ENCODE peak calls at places on chromosome 12, in four cellular contexts. V, U, J and Q are unnamed samples.

GRCh38 chr12:42299392-42300308 is 26.2 kb downstream of the ZCRB1 start:
- DNase-seq in U (no peak), V (no peak), J (peak), Q (peak)

GRCh38 chr12:90801776-90802175 is 153.2 kb downstream of the CCER1 start:
- DNase-seq in U (no peak), V (no peak), J (no peak), Q (no peak)

GRCh38 chr12:11730299-11731041 is 81.0 kb downstream of the ETV6 start:
- DNase-seq in J (no peak), V (no peak), U (no peak), Q (peak)

GRCh38 chr12:77847665-77848431 is 17.2 kb downstream of the NAV3 start:
- DNase-seq in U (no peak), V (no peak), J (no peak), Q (peak)

GRCh38 chr12:96487214-96487613 is 2.2 kb upstream of the CFAP54 start:
- DNase-seq in U (no peak), J (no peak), V (no peak), Q (no peak)

GRCh38 chr12:102755271-102755670 is 161.8 kb downstream of the PAH start:
- DNase-seq in V (no peak), U (no peak), J (no peak), Q (no peak)

GRCh38 chr12:120242275-120242799 is 23.2 kb downstream of the PXN start:
- DNase-seq in V (no peak), U (no peak), J (peak), Q (no peak)

GRCh38 chr12:17076335-17076734 is 470.4 kb upstream of the LMO3 start:
- DNase-seq in V (no peak), J (no peak), U (peak), Q (no peak)

GRCh38 chr12:77239617-77240016 is 174.2 kb upstream of the E2F7 start:
- DNase-seq in U (no peak), V (no peak), J (no peak), Q (no peak)

GRCh38 chr12:95557625-95558024 is 6.3 kb upstream of the USP44 start:
- DNase-seq in U (no peak), J (no peak), V (no peak), Q (no peak)

GRCh38 chr12:100753837-100754236 is 40.7 kb upstream of the ANO4 start:
- DNase-seq in J (no peak), V (no peak), U (no peak), Q (no peak)

GRCh38 chr12:25162866-25163265 is 32.1 kb downstream of the DNAI7 start:
- DNase-seq in U (no peak), V (no peak), J (no peak), Q (no peak)

GRCh38 chr12:47837190-47838171 is 17.8 kb upstream of the HDAC7 start:
- DNase-seq in U (peak), V (peak), J (peak), Q (peak)

GRCh38 chr12:52604859-52605258 is 3.6 kb upstream of the KRT72 start:
- DNase-seq in J (peak), V (no peak), U (no peak), Q (no peak)

GRCh38 chr12:124901003-124901402 is 13.4 kb downstream of the UBC start:
- DNase-seq in V (no peak), J (no peak), U (no peak), Q (no peak)
- TF ChIP-seq ETV6 in V (no peak), J (no peak), U (no peak), Q (no peak)

GRCh38 chr12:40351976-40352375 is 127.2 kb downstream of the LRRK2 start:
- DNase-seq in J (no peak), U (no peak), V (no peak), Q (no peak)
- TF ChIP-seq ETV6 in J (no peak), U (no peak), V (no peak), Q (no peak)

DNA sequence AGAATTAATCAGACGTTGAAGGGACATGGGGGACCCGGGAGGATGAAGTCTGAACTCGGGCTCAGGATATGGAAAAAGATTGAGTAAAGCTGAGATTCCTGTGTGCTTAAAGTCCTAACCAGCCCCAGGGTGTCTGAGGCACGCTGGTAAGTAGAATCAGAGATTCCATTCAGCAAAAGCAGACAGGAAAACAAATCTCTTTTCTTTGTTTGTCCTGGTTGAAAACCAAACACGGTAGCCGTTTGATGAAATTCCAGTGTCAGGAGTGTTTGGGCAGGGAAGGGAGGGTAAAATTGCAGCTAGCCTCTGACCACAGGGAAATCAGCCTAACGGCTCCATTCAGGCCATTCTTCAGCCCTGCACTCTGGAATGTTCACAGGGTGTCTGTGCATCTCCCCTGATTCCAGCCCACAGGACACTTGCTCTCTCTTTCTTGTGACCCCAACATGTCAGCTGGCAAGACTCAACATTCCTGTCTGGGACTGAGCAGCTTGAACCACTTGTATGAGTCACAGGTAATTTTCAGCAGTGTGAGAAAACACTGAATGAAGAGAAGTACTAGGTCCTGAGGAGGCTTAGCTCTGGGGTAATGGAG is 31.0 kb downstream of the NINJ2 start:
- DNase-seq in U (peak), J (no peak), V (peak), Q (no peak)
- TF ChIP-seq ETV6 in U (no peak), J (no peak), V (no peak), Q (no peak)

DNA sequence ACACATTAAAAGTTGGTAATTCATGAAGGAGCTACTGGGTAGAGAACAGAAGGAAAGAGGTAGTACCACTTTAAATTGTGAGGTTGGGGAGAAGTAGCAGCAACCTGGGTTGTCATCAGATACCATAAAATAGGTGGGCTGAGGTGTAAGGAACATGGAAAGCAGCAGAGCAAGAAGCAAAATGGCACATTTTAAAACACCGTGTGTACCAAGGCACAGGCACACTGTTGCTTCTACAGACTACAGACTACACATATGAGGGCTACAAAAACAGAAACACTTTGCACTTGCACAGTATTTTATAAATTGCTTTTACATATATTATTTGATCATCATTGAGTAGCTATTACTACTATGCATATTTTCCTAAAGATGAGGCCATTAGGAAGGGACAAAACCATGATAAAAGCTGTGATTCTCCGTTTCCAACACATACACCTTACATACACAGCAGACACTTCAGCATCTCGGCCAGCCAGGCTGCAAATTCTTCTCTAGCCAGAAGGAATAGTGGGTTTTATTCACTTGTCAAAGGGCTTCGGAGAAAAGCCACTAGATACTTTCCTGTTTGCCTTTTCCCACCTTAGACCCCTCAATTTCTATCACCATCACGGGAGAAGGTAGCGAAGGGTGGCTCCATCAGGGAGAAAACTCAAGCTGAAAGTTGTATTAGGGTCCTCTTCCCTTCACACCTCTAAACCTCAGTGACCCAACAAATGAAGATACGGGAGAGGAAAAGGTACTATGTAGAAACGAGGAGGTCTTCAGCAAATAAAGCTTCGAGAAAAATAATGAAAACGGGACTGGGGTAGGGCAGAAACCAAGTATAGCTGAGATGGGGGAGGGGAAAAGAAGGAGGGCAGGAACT is 1.6 kb downstream of the PYM1 start:
- DNase-seq in J (peak), U (no peak), V (no peak), Q (no peak)
- TF ChIP-seq ETV6 in J (no peak), U (no peak), V (no peak), Q (no peak)

GRCh38 chr12:65334534-65334933 is 56.1 kb downstream of the MSRB3 start:
- DNase-seq in V (no peak), U (no peak), J (no peak), Q (no peak)

GRCh38 chr12:65335021-65335714 is 56.7 kb downstream of the MSRB3 start:
- DNase-seq in J (no peak), V (no peak), U (peak), Q (no peak)

GRCh38 chr12:65343801-65344200 is 65.3 kb downstream of the MSRB3 start:
- DNase-seq in U (no peak), V (no peak), J (no peak), Q (no peak)

GRCh38 chr12:65333649-65334048 is 55.2 kb downstream of the MSRB3 start:
- DNase-seq in J (no peak), U (no peak), V (no peak), Q (no peak)

DNA sequence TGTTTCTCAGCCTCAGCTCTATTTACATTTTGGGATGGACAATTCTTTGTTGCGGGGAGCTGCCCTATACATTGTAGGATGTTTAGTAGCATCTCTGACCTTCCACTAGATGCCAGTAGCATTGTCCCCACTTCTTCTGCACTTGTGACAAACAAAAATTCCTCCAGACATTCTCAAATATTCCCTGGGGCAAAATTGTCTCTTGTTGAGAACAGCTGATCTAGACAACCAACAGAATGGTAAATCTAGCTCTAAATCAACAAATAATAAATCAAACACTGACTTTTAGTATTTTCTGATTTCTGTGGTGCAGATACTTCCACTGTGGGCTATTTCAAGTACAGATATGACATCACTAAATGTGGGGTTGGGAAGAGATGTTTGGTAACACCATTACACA is 60.7 kb downstream of the MSRB3 start:
- DNase-seq in J (no peak), U (no peak), V (no peak), Q (no peak)
- TF ChIP-seq ETV6 in J (no peak), U (no peak), V (no peak), Q (no peak)

GRCh38 chr12:124442772-124443445 is 124.5 kb downstream of the NCOR2 start:
- DNase-seq in U (no peak), J (no peak), V (no peak), Q (no peak)
- TF ChIP-seq ETV6 in U (no peak), J (no peak), V (no peak), Q (no peak)

GRCh38 chr12:46490635-46491034 is 118.1 kb upstream of the SLC38A2 start:
- DNase-seq in U (no peak), V (no peak), J (no peak), Q (no peak)

GRCh38 chr12:46489951-46490388 is 117.4 kb upstream of the SLC38A2 start:
- DNase-seq in U (peak), V (no peak), J (no peak), Q (no peak)

GRCh38 chr12:46486588-46486987 is 114.0 kb upstream of the SLC38A2 start:
- DNase-seq in V (no peak), U (no peak), J (no peak), Q (no peak)

GRCh38 chr12:46485853-46486252 is 113.3 kb upstream of the SLC38A2 start:
- DNase-seq in V (no peak), U (no peak), J (no peak), Q (no peak)

DNA sequence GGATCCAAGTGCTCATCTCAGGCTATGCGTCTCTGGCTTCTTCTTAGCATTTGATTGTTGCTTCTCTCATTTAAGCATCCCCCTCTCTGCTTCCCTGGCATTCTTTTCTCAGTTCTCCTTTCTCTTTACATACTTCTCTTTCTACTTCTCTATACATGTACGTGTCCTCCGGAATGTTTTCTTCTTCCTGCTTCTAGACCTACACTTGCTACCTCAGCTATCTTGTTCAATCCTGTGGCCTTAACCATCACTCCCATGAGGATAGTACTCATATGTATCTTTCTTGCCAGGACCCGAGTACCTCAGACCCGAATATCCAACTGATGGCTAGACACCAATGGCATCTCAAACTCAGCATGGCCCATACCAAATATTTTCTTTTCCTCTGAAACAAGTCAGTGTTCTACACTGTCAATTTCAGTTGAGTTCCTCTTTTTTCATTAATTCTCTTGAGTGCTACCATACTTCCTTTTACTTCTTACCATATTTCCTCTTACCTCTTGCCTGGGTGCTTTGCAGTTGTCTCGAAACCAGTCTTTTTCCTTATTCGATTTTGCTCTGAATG is 115.1 kb upstream of the SLC38A2 start:
- DNase-seq in J (no peak), V (no peak), U (no peak), Q (no peak)
- TF ChIP-seq ETV6 in J (no peak), V (no peak), U (no peak), Q (peak)

DNA sequence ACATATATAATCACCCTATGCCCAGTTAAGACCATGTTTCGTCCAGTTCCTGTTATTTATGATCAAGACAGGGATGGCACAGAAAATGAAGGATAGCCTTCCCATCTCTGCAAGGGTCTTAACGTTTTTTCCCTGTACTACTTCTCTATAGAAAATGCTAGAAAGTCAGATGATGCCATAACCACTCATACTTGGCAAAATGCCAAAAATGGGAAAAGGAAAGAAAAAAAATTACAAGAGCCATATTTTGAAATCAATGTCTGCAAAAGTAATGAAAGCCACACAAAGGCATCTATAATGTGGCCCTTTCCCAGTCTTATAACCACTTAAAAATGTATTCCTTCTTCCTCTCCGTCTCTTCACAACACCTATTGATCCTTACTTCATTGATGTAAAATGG is 1.8 kb upstream of the MYL6B start:
- DNase-seq in J (no peak), V (no peak), U (no peak), Q (no peak)
- TF ChIP-seq ETV6 in J (no peak), V (no peak), U (no peak), Q (no peak)